ENCODE peak calls at places on chromosomes 7 and 10, in five cellular contexts. Q, Z, K, L and O are unnamed samples.

GRCh38 chr10:4568086-4568485 is 257.9 kb upstream of the AKR1E2 start:
- DNase-seq in Q (no peak), Z (no peak), K (no peak), L (no peak), O (no peak)

GRCh38 chr10:116486774-116487448 is 58.8 kb upstream of the PNLIP start:
- DNase-seq in Q (no peak), Z (no peak), K (no peak), L (no peak), O (no peak)

GRCh38 chr10:63749915-63750314 is 228.7 kb downstream of the REEP3 start:
- DNase-seq in Q (no peak), Z (no peak), K (no peak), L (no peak), O (no peak)

GRCh38 chr7:2437136-2437535 is 33.7 kb downstream of the CHST12 start:
- DNase-seq in Q (no peak), Z (no peak), K (no peak), L (no peak), O (no peak)

GRCh38 chr10:43749145-43749576 is 100.5 kb upstream of the ZNF32 start:
- DNase-seq in Q (no peak), Z (no peak), K (no peak), L (no peak), O (no peak)

GRCh38 chr7:38881015-38881414 is 28.0 kb downstream of the VPS41 start:
- DNase-seq in Q (no peak), Z (no peak), K (peak; percentile 50), L (no peak), O (no peak)

GRCh38 chr10:5314866-5315265 is 49.9 kb upstream of the UCN3 start:
- DNase-seq in Q (no peak), Z (no peak), K (no peak), L (no peak), O (no peak)

GRCh38 chr10:986881-987634 is 1.2 kb upstream of the GTPBP4 start:
- DNase-seq in Q (no peak), Z (peak; percentile 60), K (no peak), L (no peak), O (no peak)

GRCh38 chr10:123252779-123253178 is 98.6 kb downstream of the BUB3 start:
- DNase-seq in Q (no peak), Z (no peak), K (no peak), L (no peak), O (no peak)

GRCh38 chr10:18104223-18104872 is 35.9 kb upstream of the CACNB2 start:
- DNase-seq in Q (no peak), Z (peak; percentile 9), K (peak; percentile 59), L (peak; percentile 54), O (no peak)

GRCh38 chr7:1432411-1433082 is 26.7 kb downstream of the MICALL2 start:
- DNase-seq in Q (no peak), Z (peak; percentile 12), K (peak; percentile 89), L (peak; percentile 81), O (no peak)

GRCh38 chr10:22648547-22648961 is 65.8 kb downstream of the PIP4K2A start:
- DNase-seq in Q (no peak), Z (peak; percentile 57), K (no peak), L (no peak), O (no peak)

GRCh38 chr7:127844707-127845331 is 186.4 kb downstream of the LRRC4 start:
- DNase-seq in Q (no peak), Z (peak; percentile 20), K (no peak), L (no peak), O (no peak)

GRCh38 chr7:98551541-98552273 is 65.4 kb upstream of the NPTX2 start:
- DNase-seq in Q (no peak), Z (peak; percentile 45), K (no peak), L (no peak), O (no peak)

GRCh38 chr7:27108390-27109127 is 6.1 kb upstream of the HOXA2 start:
- DNase-seq in Q (no peak), Z (no peak), K (peak; percentile 72), L (peak; percentile 54), O (no peak)

GRCh38 chr10:88886557-88886956 is 6.5 kb downstream of the STAMBPL1 start:
- DNase-seq in Q (no peak), Z (no peak), K (no peak), L (no peak), O (no peak)

GRCh38 chr7:20064974-20065862 is 152.0 kb downstream of the MACC1 start:
- DNase-seq in Q (no peak), Z (peak; percentile 19), K (no peak), L (no peak), O (no peak)

GRCh38 chr7:18400726-18401125 is 94.8 kb upstream of the HDAC9 start:
- DNase-seq in Q (no peak), Z (no peak), K (no peak), L (no peak), O (no peak)

GRCh38 chr10:125700355-125700911 is 17.5 kb upstream of the TEX36 start:
- DNase-seq in Q (no peak), Z (peak; percentile 16), K (no peak), L (no peak), O (no peak)

GRCh38 chr10:82377608-82378007 is 502.6 kb downstream of the NRG3 start:
- DNase-seq in Q (no peak), Z (peak; percentile 25), K (peak; percentile 33), L (no peak), O (no peak)

GRCh38 chr7:44059219-44060090 is 5.9 kb downstream of the PGAM2 start:
- DNase-seq in Q (no peak), Z (no peak), K (no peak), L (peak; percentile 45), O (peak; percentile 84)

GRCh38 chr7:159148430-159149395 is 4.0 kb upstream of the VIPR2 start:
- DNase-seq in Q (no peak), Z (no peak), K (no peak), L (no peak), O (no peak)

DNA sequence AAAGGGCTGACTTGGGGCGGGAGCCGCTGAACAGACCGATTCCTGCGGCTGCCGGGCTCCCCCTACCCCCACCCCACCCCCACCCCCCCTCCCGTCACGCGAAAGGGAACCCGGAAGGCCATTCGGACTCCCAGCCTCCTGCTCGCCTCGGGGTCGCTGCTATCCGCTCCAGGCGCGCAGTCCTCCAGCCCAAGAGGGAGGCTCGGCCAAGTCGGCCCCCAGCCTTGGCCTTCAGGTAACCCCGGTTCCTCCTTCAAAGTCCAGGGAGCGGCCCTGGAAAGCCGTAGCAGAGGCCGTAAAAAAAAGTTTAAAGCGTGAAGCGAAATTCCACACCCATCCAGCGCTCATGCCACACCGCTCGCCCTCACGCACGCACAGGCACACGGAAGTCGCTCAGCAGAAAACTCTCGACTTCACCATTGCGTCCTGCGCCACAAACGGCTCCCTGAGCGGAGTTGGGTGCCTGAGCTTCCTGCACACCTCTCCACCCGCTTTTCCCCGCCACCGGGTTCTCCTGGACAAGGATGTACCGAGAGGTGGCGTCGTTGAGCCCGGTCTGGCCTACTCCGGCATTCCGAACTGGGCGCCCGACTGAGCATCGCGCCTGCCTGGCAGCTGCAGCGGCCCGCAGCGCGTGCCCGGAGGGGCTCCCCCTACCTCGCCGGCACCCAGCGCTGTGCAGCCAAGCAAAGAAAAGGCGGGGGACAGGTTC is 1.4 kb downstream of the SORCS3 start:
- DNase-seq in Q (no peak), Z (no peak), K (peak; percentile 95), L (peak; percentile 48), O (no peak)
- TF ChIP-seq CTCF in Q (no peak), Z (peak; percentile 13), K (peak; percentile 45), L (no peak), O (peak; percentile 34)

GRCh38 chr7:107980671-107981190 is 22.2 kb downstream of the LAMB1 start:
- DNase-seq in Q (no peak), Z (no peak), K (no peak), L (no peak), O (no peak)

GRCh38 chr7:107982463-107982862 is 20.5 kb downstream of the LAMB1 start:
- DNase-seq in Q (no peak), Z (no peak), K (no peak), L (no peak), O (no peak)

GRCh38 chr7:107981466-107981865 is 21.5 kb downstream of the LAMB1 start:
- DNase-seq in Q (no peak), Z (no peak), K (no peak), L (no peak), O (no peak)

GRCh38 chr7:107980171-107980570 is 22.8 kb downstream of the LAMB1 start:
- DNase-seq in Q (no peak), Z (no peak), K (no peak), L (no peak), O (no peak)

DNA sequence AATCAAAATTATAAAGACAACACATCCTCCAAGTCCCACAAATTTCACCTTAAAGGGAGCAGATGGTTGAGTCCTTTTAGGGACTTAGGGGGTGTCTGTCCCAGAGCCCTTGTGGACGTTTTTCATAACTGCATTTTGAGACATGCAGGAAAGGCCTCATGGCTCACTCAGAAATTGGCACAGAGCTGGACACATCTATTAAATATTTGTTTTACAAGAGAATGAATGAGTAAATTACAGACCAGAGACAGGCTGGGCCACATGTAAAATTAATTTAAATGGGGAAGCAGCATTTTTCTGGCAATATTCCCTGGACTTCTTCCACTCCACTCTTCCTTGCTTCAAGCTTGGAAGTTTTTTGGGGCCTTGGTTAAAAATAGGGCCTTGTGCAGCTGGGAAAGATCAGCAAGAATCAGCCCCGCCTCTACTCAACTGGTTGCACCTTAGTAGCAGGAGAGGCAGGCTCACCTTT is 20.0 kb downstream of the LAMB1 start:
- DNase-seq in Q (no peak), Z (no peak), K (no peak), L (no peak), O (no peak)
- TF ChIP-seq CTCF in Q (peak; percentile 20), Z (peak; percentile 15), K (no peak), L (peak; percentile 25), O (peak; percentile 59)

GRCh38 chr7:151060113-151060415 is 675 bp downstream of the SLC4A2 start:
- DNase-seq in Q (no peak), Z (no peak), K (peak; percentile 36), L (no peak), O (no peak)
- TF ChIP-seq CTCF in Q (no peak), Z (no peak), K (no peak), L (no peak), O (peak; percentile 57)

DNA sequence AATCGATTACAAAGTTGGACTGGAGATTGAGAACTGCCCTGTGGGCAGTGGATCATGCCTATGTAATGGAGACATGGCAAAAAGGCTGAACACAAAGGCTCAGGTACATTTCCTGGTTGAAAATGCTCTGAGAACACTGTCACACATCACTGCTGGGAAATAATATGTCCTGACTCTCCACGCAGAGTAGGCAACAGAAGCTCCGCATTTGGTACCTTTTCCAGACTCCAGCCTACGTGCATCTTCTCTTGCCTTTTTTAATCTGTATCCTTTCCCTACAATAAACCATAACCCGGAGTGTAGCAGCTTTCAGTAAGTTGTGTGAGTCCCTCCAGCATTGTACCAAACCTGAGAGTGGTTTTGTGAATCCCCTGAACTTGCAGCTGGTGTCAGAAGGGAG is 134.7 kb downstream of the SORBS1 start:
- DNase-seq in Q (no peak), Z (no peak), K (no peak), L (no peak), O (no peak)
- TF ChIP-seq CTCF in Q (no peak), Z (no peak), K (no peak), L (no peak), O (no peak)

DNA sequence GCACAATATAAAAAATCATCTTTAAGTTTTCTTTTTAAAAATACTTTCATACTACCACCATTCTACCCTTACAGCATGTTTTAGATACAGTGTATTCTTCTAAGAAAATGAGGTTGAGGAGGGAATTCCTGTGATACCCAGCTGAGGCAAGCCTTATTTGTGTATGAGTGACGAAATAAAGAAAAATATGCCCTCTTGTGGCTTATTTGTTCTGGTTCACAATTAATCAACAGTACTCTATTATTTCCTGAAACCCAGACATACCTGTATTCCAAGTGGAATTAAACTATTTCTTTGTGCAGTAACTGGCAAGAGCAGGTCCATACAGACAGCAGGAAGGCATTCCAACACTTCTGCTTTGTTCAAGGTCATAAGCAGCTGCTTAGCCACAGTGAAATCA is 4.5 kb upstream of the SEMA3D start:
- DNase-seq in Q (no peak), Z (no peak), K (no peak), L (no peak), O (no peak)
- TF ChIP-seq CTCF in Q (no peak), Z (peak; percentile 33), K (no peak), L (no peak), O (peak; percentile 76)